ENCODE peak calls at places on chromosomes 3 and 15, in four cellular contexts. One of them, this sample, is unnamed.

GRCh38 chr15:88166330-88166993 is 90.1 kb downstream of the NTRK3 start:
- DNase-seq in WTC11: peak; percentile 71
- DNase-seq in HepG2: peak; percentile 10
- DNase-seq in GM12878: no peak
- DNase-seq in this sample: peak; percentile 15

GRCh38 chr3:99651561-99651960 is 13.2 kb downstream of the COL8A1 start:
- DNase-seq in WTC11: no peak
- DNase-seq in HepG2: no peak
- DNase-seq in GM12878: no peak
- DNase-seq in this sample: no peak

GRCh38 chr15:42021593-42021992 is 751 bp upstream of the PLA2G4E start:
- DNase-seq in WTC11: no peak
- DNase-seq in HepG2: no peak
- DNase-seq in GM12878: no peak
- DNase-seq in this sample: no peak

GRCh38 chr3:139455855-139456254 is 20.5 kb downstream of the RBP2 start:
- DNase-seq in WTC11: no peak
- DNase-seq in HepG2: no peak
- DNase-seq in GM12878: no peak
- DNase-seq in this sample: no peak

GRCh38 chr3:80097674-80098073 is 329.9 kb upstream of the ROBO1 start:
- DNase-seq in WTC11: no peak
- DNase-seq in HepG2: no peak
- DNase-seq in GM12878: no peak
- DNase-seq in this sample: no peak

GRCh38 chr3:40677749-40678148 is 153.0 kb downstream of the ZNF621 start:
- DNase-seq in WTC11: no peak
- DNase-seq in HepG2: no peak
- DNase-seq in GM12878: no peak
- DNase-seq in this sample: no peak

GRCh38 chr3:149463921-149464320 is 10.6 kb upstream of the TM4SF4 start:
- DNase-seq in WTC11: no peak
- DNase-seq in HepG2: no peak
- DNase-seq in GM12878: no peak
- DNase-seq in this sample: no peak

GRCh38 chr15:30882861-30883433 is 20.8 kb upstream of the FAN1 start:
- DNase-seq in WTC11: no peak
- DNase-seq in HepG2: no peak
- DNase-seq in GM12878: no peak
- DNase-seq in this sample: no peak

GRCh38 chr15:62624541-62625399 is 417.8 kb upstream of the TPM1 start:
- DNase-seq in WTC11: no peak
- DNase-seq in HepG2: no peak
- DNase-seq in GM12878: peak; percentile 27
- DNase-seq in this sample: no peak

GRCh38 chr3:19474169-19474568 is 325.9 kb downstream of the KCNH8 start:
- DNase-seq in WTC11: no peak
- DNase-seq in HepG2: no peak
- DNase-seq in GM12878: no peak
- DNase-seq in this sample: no peak

GRCh38 chr3:71987828-71988227 is 202.9 kb upstream of the PROK2 start:
- DNase-seq in WTC11: no peak
- DNase-seq in HepG2: no peak
- DNase-seq in GM12878: no peak
- DNase-seq in this sample: no peak

GRCh38 chr15:62734706-62735105 is 307.8 kb upstream of the TPM1 start:
- DNase-seq in WTC11: peak; percentile 41
- DNase-seq in HepG2: no peak
- DNase-seq in GM12878: no peak
- DNase-seq in this sample: no peak

GRCh38 chr15:92574566-92574965 is 81.0 kb downstream of the FAM174B start:
- DNase-seq in WTC11: no peak
- DNase-seq in HepG2: no peak
- DNase-seq in GM12878: no peak
- DNase-seq in this sample: no peak

GRCh38 chr3:136734382-136735070 is 17.7 kb downstream of the STAG1 start:
- DNase-seq in WTC11: no peak
- DNase-seq in HepG2: peak; percentile 59
- DNase-seq in GM12878: no peak
- DNase-seq in this sample: no peak

GRCh38 chr3:26198609-26199008 is 408.7 kb downstream of the OXSM start:
- DNase-seq in WTC11: no peak
- DNase-seq in HepG2: no peak
- DNase-seq in GM12878: no peak
- DNase-seq in this sample: no peak

GRCh38 chr3:186002884-186003472 is 65.2 kb upstream of the TRA2B start:
- DNase-seq in WTC11: peak; percentile 36
- DNase-seq in HepG2: peak; percentile 35
- DNase-seq in GM12878: no peak
- DNase-seq in this sample: peak; percentile 33

GRCh38 chr3:196207159-196207832 is 3.9 kb downstream of the ZDHHC19 start:
- DNase-seq in WTC11: no peak
- DNase-seq in HepG2: no peak
- DNase-seq in GM12878: no peak
- DNase-seq in this sample: peak; percentile 96

GRCh38 chr15:82750831-82751181 is 41.1 kb upstream of the AP3B2 start:
- DNase-seq in WTC11: no peak
- DNase-seq in HepG2: no peak
- DNase-seq in GM12878: peak; percentile 4
- DNase-seq in this sample: peak; percentile 42

GRCh38 chr15:23877502-23878412 is 190.7 kb upstream of the NDN start:
- DNase-seq in WTC11: peak; percentile 83
- DNase-seq in HepG2: peak; percentile 50
- DNase-seq in GM12878: no peak
- DNase-seq in this sample: peak; percentile 44

GRCh38 chr15:42102646-42103235 is 8.4 kb upstream of the PLA2G4D start:
- DNase-seq in WTC11: no peak
- DNase-seq in HepG2: no peak
- DNase-seq in GM12878: no peak
- DNase-seq in this sample: no peak

GRCh38 chr3:189851682-189852081 is 220.5 kb downstream of the TP63 start:
- DNase-seq in WTC11: no peak
- DNase-seq in HepG2: no peak
- DNase-seq in GM12878: no peak
- DNase-seq in this sample: no peak

GRCh38 chr15:71792521-71792920 is 17.8 kb upstream of the NR2E3 start:
- DNase-seq in WTC11: no peak
- DNase-seq in HepG2: no peak
- DNase-seq in GM12878: no peak
- DNase-seq in this sample: no peak

GRCh38 chr15:22979699-22980188 is 424 bp downstream of the CYFIP1 start:
- DNase-seq in WTC11: peak; percentile 51
- DNase-seq in HepG2: no peak
- DNase-seq in GM12878: no peak
- DNase-seq in this sample: no peak

GRCh38 chr3:53666026-53666425 is 171.6 kb downstream of the CACNA1D start:
- DNase-seq in WTC11: no peak
- DNase-seq in HepG2: no peak
- DNase-seq in GM12878: no peak
- DNase-seq in this sample: no peak

GRCh38 chr15:39586387-39587171 is 5.7 kb downstream of the THBS1 start:
- DNase-seq in WTC11: no peak
- DNase-seq in HepG2: no peak
- DNase-seq in GM12878: no peak
- DNase-seq in this sample: no peak

GRCh38 chr3:186247821-186248814 is 113.9 kb downstream of the DGKG start:
- DNase-seq in WTC11: no peak
- DNase-seq in HepG2: no peak
- DNase-seq in GM12878: no peak
- DNase-seq in this sample: no peak

GRCh38 chr15:25858952-25859760 is 4.0 kb downstream of the ATP10A start:
- DNase-seq in WTC11: no peak
- DNase-seq in HepG2: no peak
- DNase-seq in GM12878: no peak
- DNase-seq in this sample: no peak

GRCh38 chr3:172522871-172523818 is at the start of gene TNFSF10:
- DNase-seq in WTC11: no peak
- DNase-seq in HepG2: peak; percentile 37
- DNase-seq in GM12878: peak; percentile 76
- DNase-seq in this sample: peak; percentile 48

GRCh38 chr3:61625429-61625828 is 64.1 kb downstream of the PTPRG start:
- DNase-seq in WTC11: no peak
- DNase-seq in HepG2: no peak
- DNase-seq in GM12878: no peak
- DNase-seq in this sample: no peak

GRCh38 chr3:126540946-126541627 is 17.1 kb downstream of the CHST13 start:
- DNase-seq in WTC11: peak; percentile 7
- DNase-seq in HepG2: no peak
- DNase-seq in GM12878: no peak
- DNase-seq in this sample: peak; percentile 12

GRCh38 chr3:179036626-179037300 is 34.8 kb downstream of the ZMAT3 start:
- DNase-seq in WTC11: no peak
- DNase-seq in HepG2: no peak
- DNase-seq in GM12878: no peak
- DNase-seq in this sample: no peak

GRCh38 chr3:179037361-179037760 is 34.2 kb downstream of the ZMAT3 start:
- DNase-seq in WTC11: no peak
- DNase-seq in HepG2: no peak
- DNase-seq in GM12878: no peak
- DNase-seq in this sample: no peak

GRCh38 chr3:179038216-179038898 is 33.3 kb downstream of the ZMAT3 start:
- DNase-seq in WTC11: no peak
- DNase-seq in HepG2: no peak
- DNase-seq in GM12878: no peak
- DNase-seq in this sample: no peak

GRCh38 chr3:179035232-179035631 is 36.4 kb downstream of the ZMAT3 start:
- DNase-seq in WTC11: no peak
- DNase-seq in HepG2: no peak
- DNase-seq in GM12878: no peak
- DNase-seq in this sample: no peak

DNA sequence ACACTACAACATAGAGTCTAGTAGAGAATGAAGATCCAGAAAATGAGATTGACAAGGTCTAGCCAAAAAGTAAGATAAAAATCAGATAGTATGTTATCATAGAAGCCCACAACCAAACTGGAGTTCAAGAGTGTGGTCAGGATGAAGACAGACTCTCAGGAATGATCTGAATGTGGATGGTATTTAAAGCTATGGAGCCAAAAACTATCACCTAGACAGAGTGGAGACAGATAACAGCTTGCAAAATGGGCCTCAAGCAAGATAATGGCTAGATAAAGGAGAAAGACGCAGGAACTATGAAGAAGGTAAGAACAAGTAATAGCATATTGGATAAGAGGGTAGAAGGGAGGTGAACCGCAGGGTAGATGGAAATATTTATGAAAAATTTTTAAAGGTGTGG is 35.4 kb downstream of the ZMAT3 start:
- DNase-seq in WTC11: no peak
- DNase-seq in HepG2: no peak
- DNase-seq in GM12878: no peak
- DNase-seq in this sample: no peak
- TF ChIP-seq CREM in WTC11: no peak
- TF ChIP-seq CREM in HepG2: no peak
- TF ChIP-seq CREM in GM12878: no peak
- TF ChIP-seq CREM in this sample: no peak

GRCh38 chr15:44199393-44199792 is 4.3 kb upstream of the FRMD5 start:
- DNase-seq in WTC11: no peak
- DNase-seq in HepG2: peak; percentile 86
- DNase-seq in GM12878: no peak
- DNase-seq in this sample: no peak

GRCh38 chr15:44188810-44189209 is 6.3 kb downstream of the FRMD5 start:
- DNase-seq in WTC11: no peak
- DNase-seq in HepG2: no peak
- DNase-seq in GM12878: no peak
- DNase-seq in this sample: no peak

GRCh38 chr15:44195151-44195740 is at the start of gene FRMD5:
- DNase-seq in WTC11: peak; percentile 96
- DNase-seq in HepG2: peak; percentile 85
- DNase-seq in GM12878: peak; percentile 74
- DNase-seq in this sample: peak; percentile 25

GRCh38 chr15:44194397-44195150 is 497 bp downstream of the FRMD5 start:
- DNase-seq in WTC11: no peak
- DNase-seq in HepG2: no peak
- DNase-seq in GM12878: no peak
- DNase-seq in this sample: peak; percentile 20

GRCh38 chr15:44193651-44194396 is 1.2 kb downstream of the FRMD5 start:
- DNase-seq in WTC11: peak; percentile 22
- DNase-seq in HepG2: no peak
- DNase-seq in GM12878: no peak
- DNase-seq in this sample: no peak
- TF ChIP-seq CREM in WTC11: no peak
- TF ChIP-seq CREM in HepG2: no peak
- TF ChIP-seq CREM in GM12878: no peak
- TF ChIP-seq CREM in this sample: no peak

DNA sequence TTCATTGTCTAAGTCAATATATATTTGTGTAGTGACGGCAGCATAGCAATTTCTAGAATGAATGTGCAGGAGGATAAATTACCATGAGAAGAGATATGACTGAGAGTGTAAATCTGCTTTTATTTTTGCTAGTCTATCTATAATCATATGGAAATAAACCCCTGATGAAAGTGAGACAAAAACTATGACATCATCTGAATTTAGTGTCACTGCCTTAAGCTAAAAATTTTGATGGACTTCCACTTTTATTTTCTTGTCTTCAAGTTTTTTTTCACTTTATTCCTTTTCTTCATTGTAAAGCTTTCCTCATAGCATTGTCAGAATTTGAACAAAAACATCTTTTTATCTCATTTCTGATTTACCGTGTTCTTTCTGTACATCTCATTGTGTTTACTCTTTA is 242.0 kb downstream of the CHST2 start:
- DNase-seq in WTC11: no peak
- DNase-seq in HepG2: no peak
- DNase-seq in GM12878: no peak
- DNase-seq in this sample: no peak
- TF ChIP-seq CREM in WTC11: no peak
- TF ChIP-seq CREM in HepG2: no peak
- TF ChIP-seq CREM in GM12878: no peak
- TF ChIP-seq CREM in this sample: no peak

DNA sequence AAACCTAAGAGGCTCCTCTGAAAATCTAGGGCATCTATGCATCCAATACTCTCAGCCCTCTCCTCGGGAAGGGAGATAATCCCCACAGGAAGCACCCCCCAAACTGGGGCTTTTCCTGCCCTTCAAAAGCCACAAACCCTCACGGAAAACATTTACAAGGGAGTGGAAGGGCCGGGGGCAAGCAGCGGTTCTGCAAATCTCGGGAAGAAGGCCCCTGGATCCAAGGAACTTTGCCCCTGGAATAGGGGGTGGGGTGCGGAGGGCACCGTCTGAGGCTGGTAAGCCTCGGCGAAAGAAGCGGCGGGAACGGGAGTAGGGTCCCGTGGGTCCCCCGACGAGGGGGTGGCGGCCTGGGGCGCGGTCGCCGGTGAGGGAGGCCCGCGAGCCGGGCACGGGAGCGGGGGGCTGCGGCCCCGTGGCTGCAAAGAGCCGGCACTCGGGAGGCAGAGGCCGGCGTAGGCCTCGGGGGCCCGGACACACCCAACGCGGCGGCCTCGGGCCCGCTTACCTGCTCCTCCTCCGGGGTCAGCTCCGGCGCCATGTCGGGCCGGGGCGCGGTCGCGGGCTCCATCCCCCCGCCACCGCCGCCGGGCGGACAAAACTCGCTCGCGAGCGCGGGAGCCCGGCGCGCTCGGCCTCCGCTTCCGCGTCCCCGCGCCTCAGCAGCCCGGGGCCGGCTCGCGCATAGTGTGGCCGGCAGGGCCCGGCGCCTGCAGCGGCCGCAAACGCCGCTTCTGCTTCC is 738 bp downstream of the PTPN9 start:
- DNase-seq in WTC11: peak; percentile 30
- DNase-seq in HepG2: no peak
- DNase-seq in GM12878: no peak
- DNase-seq in this sample: peak; percentile 53
- TF ChIP-seq CREM in WTC11: no peak
- TF ChIP-seq CREM in HepG2: no peak
- TF ChIP-seq CREM in GM12878: no peak
- TF ChIP-seq CREM in this sample: no peak

This sample was measured in K562.